ENCODE peak calls at places on chromosomes 11 and 22, in seven cellular contexts. H is mesenchymal stem cell, Q is neuronal stem cell, I is H9, L is IMR-90, V is H1, M is mesendoderm. D is an unnamed sample.

GRCh38 chr11:35035894-35036408 is 103.0 kb upstream of the CD44 start:
- DNase-seq in V (no peak), I (no peak), Q (no peak), H (peak), M (no peak), L (peak), D (peak)

GRCh38 chr11:128664286-128664685 is 29.6 kb upstream of the FLI1 start:
- DNase-seq in V (no peak), L (no peak), M (peak), Q (no peak), I (no peak), H (no peak), D (no peak)

GRCh38 chr11:68950268-68950667 is 30.5 kb downstream of the MRGPRD start:
- DNase-seq in M (peak), L (no peak), V (no peak), I (peak), Q (peak), H (peak), D (no peak)

GRCh38 chr11:27385245-27385644 is 22.2 kb upstream of the CCDC34 start:
- DNase-seq in Q (no peak), L (peak), H (peak), V (no peak), I (no peak), M (no peak), D (peak)

GRCh38 chr11:125091247-125091876 is 20.1 kb downstream of the TMEM218 start:
- DNase-seq in M (peak), I (peak), V (peak), Q (peak), H (peak), L (peak), D (peak)

GRCh38 chr11:70372076-70372475 is 26.3 kb upstream of the CTTN start:
- DNase-seq in M (no peak), V (no peak), I (no peak), Q (no peak), H (no peak), L (no peak), D (no peak)

GRCh38 chr11:68825603-68826002 is 16.1 kb downstream of the CPT1A start:
- DNase-seq in I (peak), M (peak), V (no peak), H (no peak), Q (no peak), L (no peak), D (peak)

GRCh38 chr11:129373489-129373953 is 2.1 kb upstream of the BARX2 start:
- DNase-seq in M (peak), Q (no peak), H (peak), L (no peak), I (no peak), V (no peak), D (peak)

GRCh38 chr11:32840587-32840986 is 10.9 kb downstream of the PRRG4 start:
- DNase-seq in Q (no peak), H (no peak), L (no peak), V (no peak), M (no peak), I (no peak), D (no peak)

GRCh38 chr22:26466196-26466595 is 17.4 kb downstream of the HPS4 start:
- DNase-seq in L (no peak), V (no peak), H (no peak), M (no peak), Q (no peak), I (no peak), D (no peak)

GRCh38 chr11:65640483-65641207 is 2.7 kb downstream of the SIPA1 start:
- DNase-seq in L (no peak), H (no peak), I (no peak), M (no peak), Q (no peak), V (no peak), D (no peak)

GRCh38 chr22:41925783-41926460 is 684 bp downstream of the TNFRSF13C start:
- DNase-seq in L (peak), M (peak), H (peak), Q (no peak), I (peak), V (no peak), D (peak)

GRCh38 chr11:75563978-75564552 is 2.0 kb downstream of the SERPINH1 start:
- DNase-seq in I (peak), V (no peak), H (peak), Q (peak), M (peak), L (peak), D (peak)

GRCh38 chr11:61092280-61092766 is 10.0 kb upstream of the CD5 start:
- DNase-seq in L (no peak), V (no peak), M (peak), H (no peak), I (no peak), Q (no peak), D (peak)

GRCh38 chr22:20062766-20063083 is 17.3 kb upstream of the DGCR8 start:
- DNase-seq in M (no peak), H (peak), L (peak), Q (no peak), I (no peak), V (no peak), D (peak)

GRCh38 chr11:119839504-119840133 is 110.6 kb upstream of the NECTIN1 start:
- DNase-seq in H (no peak), M (no peak), L (no peak), V (no peak), I (no peak), Q (no peak), D (no peak)

DNA sequence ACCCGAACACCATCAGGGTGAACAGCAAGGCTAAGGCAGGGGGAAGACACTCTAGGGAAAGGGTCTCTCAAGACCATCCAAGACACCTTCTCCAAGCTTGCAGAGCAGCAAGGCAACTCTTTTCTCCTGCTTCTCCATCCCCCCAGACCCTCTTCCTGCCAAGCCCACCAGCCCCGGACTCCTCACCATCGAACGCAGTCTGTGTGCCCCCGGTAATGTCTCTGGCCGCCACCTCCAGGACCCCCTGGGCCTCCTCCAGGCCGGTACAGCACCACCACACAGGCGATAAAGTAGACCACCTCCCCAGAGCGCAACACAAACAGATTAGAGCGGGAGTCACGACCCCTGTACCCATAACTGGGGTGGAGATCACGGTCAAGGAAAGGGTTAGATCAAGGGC is 3.8 kb downstream of the EML3 start:
- DNase-seq in H (no peak), V (no peak), M (no peak), L (no peak), I (no peak), Q (no peak), D (no peak)
- H2BK120ac ChIP-seq in H (no peak), V (no peak), M (no peak), L (no peak), I (no peak), Q (no peak), D (no peak)

GRCh38 chr11:104783241-104783640 is 115.0 kb downstream of the CASP12 start:
- DNase-seq in H (no peak), L (no peak), M (no peak), V (no peak), I (no peak), Q (no peak), D (no peak)
- H4K8ac ChIP-seq in H (no peak), L (no peak), M (no peak), V (no peak), I (no peak), Q (no peak), D (no peak)

GRCh38 chr22:21728270-21728669 is 7.3 kb downstream of the YPEL1 start:
- DNase-seq in I (no peak), L (no peak), Q (no peak), V (no peak), H (no peak), M (no peak), D (no peak)
- H3K4ac ChIP-seq in I (no peak), L (no peak), Q (no peak), V (no peak), H (no peak), M (no peak), D (no peak)

GRCh38 chr22:27761036-27761435 is 40.5 kb downstream of the MN1 start:
- DNase-seq in Q (no peak), H (no peak), M (no peak), I (no peak), L (no peak), V (no peak), D (no peak)

GRCh38 chr22:27757928-27758525 is 43.5 kb downstream of the MN1 start:
- DNase-seq in I (no peak), Q (no peak), H (no peak), M (no peak), V (no peak), L (no peak), D (no peak)

GRCh38 chr22:27761652-27762051 is 39.9 kb downstream of the MN1 start:
- DNase-seq in M (no peak), L (no peak), V (no peak), Q (no peak), H (no peak), I (no peak), D (no peak)

GRCh38 chr22:27756212-27756660 is 45.3 kb downstream of the MN1 start:
- DNase-seq in L (no peak), Q (no peak), M (no peak), I (no peak), V (no peak), H (no peak), D (no peak)

GRCh38 chr22:27760474-27760873 is 41.1 kb downstream of the MN1 start:
- DNase-seq in I (no peak), Q (no peak), V (no peak), H (no peak), L (no peak), M (no peak), D (no peak)
- H2BK120ac ChIP-seq in I (no peak), Q (no peak), V (no peak), H (no peak), L (no peak), M (no peak), D (no peak)

DNA sequence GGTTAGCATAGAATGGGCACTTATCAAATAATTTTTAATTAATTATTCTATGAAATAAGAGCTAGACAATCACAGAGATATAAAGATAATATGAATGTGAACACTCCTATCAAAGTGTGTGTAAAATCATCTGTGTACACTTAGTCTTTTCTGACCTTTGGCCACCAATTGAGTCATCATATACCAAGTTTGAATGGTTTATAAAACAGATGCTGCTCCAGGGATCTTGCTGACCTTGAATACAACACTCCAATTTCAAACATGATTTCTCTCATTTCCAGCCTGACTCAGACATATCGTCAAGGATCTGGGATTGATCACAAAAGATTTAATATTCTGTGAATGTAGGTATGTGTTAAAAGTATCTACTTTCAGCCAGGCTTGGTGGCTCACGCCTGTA is 2.9 kb upstream of the OR51V1 start:
- DNase-seq in L (peak), V (no peak), Q (no peak), H (no peak), M (no peak), I (no peak), D (no peak)
- H4K8ac ChIP-seq in L (peak), V (no peak), Q (no peak), H (no peak), M (no peak), I (no peak), D (no peak)

GRCh38 chr11:11806074-11806473 is 35.7 kb upstream of the USP47 start:
- DNase-seq in H (no peak), L (no peak), Q (no peak), I (no peak), M (no peak), V (no peak), D (no peak)
- H3K4ac ChIP-seq in H (no peak), L (no peak), Q (no peak), I (no peak), M (no peak), V (no peak), D (no peak)

GRCh38 chr11:30481385-30481784 is 104.8 kb downstream of the MPPED2 start:
- DNase-seq in M (peak), V (no peak), I (no peak), L (no peak), Q (peak), H (no peak), D (no peak)

GRCh38 chr11:30481816-30482215 is 104.3 kb downstream of the MPPED2 start:
- DNase-seq in V (no peak), Q (no peak), L (no peak), M (no peak), I (no peak), H (no peak), D (no peak)

GRCh38 chr11:30487200-30487898 is 98.8 kb downstream of the MPPED2 start:
- DNase-seq in Q (no peak), M (no peak), V (no peak), I (no peak), L (peak), H (peak), D (peak)

GRCh38 chr11:30488304-30488998 is 97.7 kb downstream of the MPPED2 start:
- DNase-seq in M (no peak), Q (no peak), V (no peak), H (peak), L (peak), I (no peak), D (no peak)

GRCh38 chr11:30485222-30485621 is 100.9 kb downstream of the MPPED2 start:
- DNase-seq in H (no peak), M (no peak), I (no peak), L (no peak), V (no peak), Q (no peak), D (no peak)
- H2BK120ac ChIP-seq in H (no peak), M (no peak), I (no peak), L (no peak), V (no peak), Q (no peak), D (no peak)

GRCh38 chr11:23151819-23152218 is 291.5 kb upstream of the CCDC179 start:
- DNase-seq in H (no peak), V (no peak), L (peak), I (no peak), Q (no peak), M (no peak), D (no peak)
- H4K8ac ChIP-seq in H (no peak), V (no peak), L (no peak), I (no peak), Q (no peak), M (no peak), D (no peak)